ENCODE peak calls at places on chromosomes 1 and 21, in eight cellular contexts. One of them, this sample, is unnamed.

GRCh38 chr1:36034692-36035091 is 49.2 kb upstream of the TEKT2 start:
- DNase-seq in NCI-H2081: no peak
- DNase-seq in stimulated activated CD8-positive, alpha-beta memory T cell treated with anti-CD3 and anti-CD28 coated beads, Interleukin-4, amount 100 ng/mL, for 24 hours: no peak
- DNase-seq in activated CD4-positive, alpha-beta memory T cell treated with anti-CD3 and anti-CD28 coated beads for 36 hours: no peak
- DNase-seq in bronchial epithelial cell: peak
- DNase-seq in NCI-H226: peak
- DNase-seq in stimulated activated CD4-positive, alpha-beta T cell treated with anti-CD3 and anti-CD28 coated beads, Interleukin-12 subunit alpha, Interleukin-12 subunit beta, amount 100 ng/mL, for 4 hours: no peak
- DNase-seq in RWPE1: peak
- DNase-seq in this sample: no peak

GRCh38 chr1:7493711-7494110 is 277.4 kb upstream of the VAMP3 start:
- DNase-seq in NCI-H2081: peak
- DNase-seq in stimulated activated CD4-positive, alpha-beta T cell treated with anti-CD3 and anti-CD28 coated beads, Interleukin-12 subunit alpha, Interleukin-12 subunit beta, amount 100 ng/mL, for 4 hours: no peak
- DNase-seq in stimulated activated CD8-positive, alpha-beta memory T cell treated with anti-CD3 and anti-CD28 coated beads, Interleukin-4, amount 100 ng/mL, for 24 hours: no peak
- DNase-seq in activated CD4-positive, alpha-beta memory T cell treated with anti-CD3 and anti-CD28 coated beads for 36 hours: no peak
- DNase-seq in RWPE1: no peak
- DNase-seq in bronchial epithelial cell: no peak
- DNase-seq in NCI-H226: no peak
- DNase-seq in this sample: no peak

GRCh38 chr1:224528900-224529299 is 87.2 kb upstream of the CNIH3 start:
- DNase-seq in RWPE1: peak
- DNase-seq in activated CD4-positive, alpha-beta memory T cell treated with anti-CD3 and anti-CD28 coated beads for 36 hours: no peak
- DNase-seq in NCI-H226: peak
- DNase-seq in stimulated activated CD4-positive, alpha-beta T cell treated with anti-CD3 and anti-CD28 coated beads, Interleukin-12 subunit alpha, Interleukin-12 subunit beta, amount 100 ng/mL, for 4 hours: no peak
- DNase-seq in stimulated activated CD8-positive, alpha-beta memory T cell treated with anti-CD3 and anti-CD28 coated beads, Interleukin-4, amount 100 ng/mL, for 24 hours: no peak
- DNase-seq in NCI-H2081: no peak
- DNase-seq in bronchial epithelial cell: peak
- DNase-seq in this sample: no peak

GRCh38 chr1:185091480-185091879 is 46.1 kb downstream of the RNF2 start:
- DNase-seq in bronchial epithelial cell: peak
- DNase-seq in NCI-H2081: no peak
- DNase-seq in stimulated activated CD4-positive, alpha-beta T cell treated with anti-CD3 and anti-CD28 coated beads, Interleukin-12 subunit alpha, Interleukin-12 subunit beta, amount 100 ng/mL, for 4 hours: no peak
- DNase-seq in RWPE1: no peak
- DNase-seq in NCI-H226: no peak
- DNase-seq in activated CD4-positive, alpha-beta memory T cell treated with anti-CD3 and anti-CD28 coated beads for 36 hours: no peak
- DNase-seq in stimulated activated CD8-positive, alpha-beta memory T cell treated with anti-CD3 and anti-CD28 coated beads, Interleukin-4, amount 100 ng/mL, for 24 hours: no peak
- DNase-seq in this sample: no peak

GRCh38 chr1:23122023-23122738 is 46.5 kb downstream of the LUZP1 start:
- DNase-seq in RWPE1: no peak
- DNase-seq in NCI-H226: no peak
- DNase-seq in stimulated activated CD8-positive, alpha-beta memory T cell treated with anti-CD3 and anti-CD28 coated beads, Interleukin-4, amount 100 ng/mL, for 24 hours: no peak
- DNase-seq in stimulated activated CD4-positive, alpha-beta T cell treated with anti-CD3 and anti-CD28 coated beads, Interleukin-12 subunit alpha, Interleukin-12 subunit beta, amount 100 ng/mL, for 4 hours: no peak
- DNase-seq in NCI-H2081: no peak
- DNase-seq in bronchial epithelial cell: peak
- DNase-seq in activated CD4-positive, alpha-beta memory T cell treated with anti-CD3 and anti-CD28 coated beads for 36 hours: no peak
- DNase-seq in this sample: no peak

GRCh38 chr1:202589190-202589680 is 121.0 kb downstream of the SYT2 start:
- DNase-seq in stimulated activated CD8-positive, alpha-beta memory T cell treated with anti-CD3 and anti-CD28 coated beads, Interleukin-4, amount 100 ng/mL, for 24 hours: no peak
- DNase-seq in NCI-H226: peak
- DNase-seq in stimulated activated CD4-positive, alpha-beta T cell treated with anti-CD3 and anti-CD28 coated beads, Interleukin-12 subunit alpha, Interleukin-12 subunit beta, amount 100 ng/mL, for 4 hours: no peak
- DNase-seq in RWPE1: peak
- DNase-seq in NCI-H2081: no peak
- DNase-seq in activated CD4-positive, alpha-beta memory T cell treated with anti-CD3 and anti-CD28 coated beads for 36 hours: no peak
- DNase-seq in bronchial epithelial cell: peak
- DNase-seq in this sample: no peak

GRCh38 chr1:27603320-27603961 is 503 bp downstream of the AHDC1 start:
- DNase-seq in bronchial epithelial cell: no peak
- DNase-seq in stimulated activated CD4-positive, alpha-beta T cell treated with anti-CD3 and anti-CD28 coated beads, Interleukin-12 subunit alpha, Interleukin-12 subunit beta, amount 100 ng/mL, for 4 hours: no peak
- DNase-seq in activated CD4-positive, alpha-beta memory T cell treated with anti-CD3 and anti-CD28 coated beads for 36 hours: peak
- DNase-seq in NCI-H2081: peak
- DNase-seq in RWPE1: peak
- DNase-seq in stimulated activated CD8-positive, alpha-beta memory T cell treated with anti-CD3 and anti-CD28 coated beads, Interleukin-4, amount 100 ng/mL, for 24 hours: no peak
- DNase-seq in NCI-H226: peak
- DNase-seq in this sample: peak

GRCh38 chr1:235838021-235838420 is 28.7 kb downstream of the LYST start:
- DNase-seq in stimulated activated CD4-positive, alpha-beta T cell treated with anti-CD3 and anti-CD28 coated beads, Interleukin-12 subunit alpha, Interleukin-12 subunit beta, amount 100 ng/mL, for 4 hours: no peak
- DNase-seq in activated CD4-positive, alpha-beta memory T cell treated with anti-CD3 and anti-CD28 coated beads for 36 hours: no peak
- DNase-seq in NCI-H2081: no peak
- DNase-seq in stimulated activated CD8-positive, alpha-beta memory T cell treated with anti-CD3 and anti-CD28 coated beads, Interleukin-4, amount 100 ng/mL, for 24 hours: no peak
- DNase-seq in NCI-H226: no peak
- DNase-seq in bronchial epithelial cell: no peak
- DNase-seq in RWPE1: no peak
- DNase-seq in this sample: no peak

GRCh38 chr1:205382561-205382960 is 25.8 kb upstream of the KLHDC8A start:
- DNase-seq in bronchial epithelial cell: no peak
- DNase-seq in NCI-H226: no peak
- DNase-seq in stimulated activated CD4-positive, alpha-beta T cell treated with anti-CD3 and anti-CD28 coated beads, Interleukin-12 subunit alpha, Interleukin-12 subunit beta, amount 100 ng/mL, for 4 hours: no peak
- DNase-seq in NCI-H2081: no peak
- DNase-seq in stimulated activated CD8-positive, alpha-beta memory T cell treated with anti-CD3 and anti-CD28 coated beads, Interleukin-4, amount 100 ng/mL, for 24 hours: no peak
- DNase-seq in RWPE1: no peak
- DNase-seq in activated CD4-positive, alpha-beta memory T cell treated with anti-CD3 and anti-CD28 coated beads for 36 hours: no peak
- DNase-seq in this sample: no peak

GRCh38 chr1:179881642-179882252 is 338 bp upstream of the TOR1AIP1 start:
- DNase-seq in RWPE1: peak
- DNase-seq in activated CD4-positive, alpha-beta memory T cell treated with anti-CD3 and anti-CD28 coated beads for 36 hours: no peak
- DNase-seq in NCI-H226: peak
- DNase-seq in stimulated activated CD8-positive, alpha-beta memory T cell treated with anti-CD3 and anti-CD28 coated beads, Interleukin-4, amount 100 ng/mL, for 24 hours: no peak
- DNase-seq in bronchial epithelial cell: no peak
- DNase-seq in stimulated activated CD4-positive, alpha-beta T cell treated with anti-CD3 and anti-CD28 coated beads, Interleukin-12 subunit alpha, Interleukin-12 subunit beta, amount 100 ng/mL, for 4 hours: no peak
- DNase-seq in NCI-H2081: no peak
- DNase-seq in this sample: no peak

GRCh38 chr21:29130234-29130993 is at the start of gene MAP3K7CL:
- DNase-seq in NCI-H226: peak
- DNase-seq in NCI-H2081: no peak
- DNase-seq in RWPE1: peak
- DNase-seq in stimulated activated CD4-positive, alpha-beta T cell treated with anti-CD3 and anti-CD28 coated beads, Interleukin-12 subunit alpha, Interleukin-12 subunit beta, amount 100 ng/mL, for 4 hours: no peak
- DNase-seq in activated CD4-positive, alpha-beta memory T cell treated with anti-CD3 and anti-CD28 coated beads for 36 hours: no peak
- DNase-seq in bronchial epithelial cell: peak
- DNase-seq in stimulated activated CD8-positive, alpha-beta memory T cell treated with anti-CD3 and anti-CD28 coated beads, Interleukin-4, amount 100 ng/mL, for 24 hours: no peak
- DNase-seq in this sample: no peak

GRCh38 chr1:45659222-45659621 is 27.1 kb downstream of the GPBP1L1 start:
- DNase-seq in activated CD4-positive, alpha-beta memory T cell treated with anti-CD3 and anti-CD28 coated beads for 36 hours: no peak
- DNase-seq in NCI-H2081: no peak
- DNase-seq in bronchial epithelial cell: no peak
- DNase-seq in RWPE1: no peak
- DNase-seq in stimulated activated CD8-positive, alpha-beta memory T cell treated with anti-CD3 and anti-CD28 coated beads, Interleukin-4, amount 100 ng/mL, for 24 hours: no peak
- DNase-seq in stimulated activated CD4-positive, alpha-beta T cell treated with anti-CD3 and anti-CD28 coated beads, Interleukin-12 subunit alpha, Interleukin-12 subunit beta, amount 100 ng/mL, for 4 hours: no peak
- DNase-seq in NCI-H226: no peak
- DNase-seq in this sample: no peak

GRCh38 chr1:154609398-154610380 is 1.7 kb upstream of the ADAR start:
- DNase-seq in NCI-H226: no peak
- DNase-seq in bronchial epithelial cell: peak
- DNase-seq in NCI-H2081: peak
- DNase-seq in stimulated activated CD4-positive, alpha-beta T cell treated with anti-CD3 and anti-CD28 coated beads, Interleukin-12 subunit alpha, Interleukin-12 subunit beta, amount 100 ng/mL, for 4 hours: peak
- DNase-seq in RWPE1: peak
- DNase-seq in stimulated activated CD8-positive, alpha-beta memory T cell treated with anti-CD3 and anti-CD28 coated beads, Interleukin-4, amount 100 ng/mL, for 24 hours: peak
- DNase-seq in activated CD4-positive, alpha-beta memory T cell treated with anti-CD3 and anti-CD28 coated beads for 36 hours: peak
- DNase-seq in this sample: peak

GRCh38 chr1:53721088-53721487 is 17.9 kb downstream of the GLIS1 start:
- DNase-seq in stimulated activated CD8-positive, alpha-beta memory T cell treated with anti-CD3 and anti-CD28 coated beads, Interleukin-4, amount 100 ng/mL, for 24 hours: no peak
- DNase-seq in NCI-H226: no peak
- DNase-seq in activated CD4-positive, alpha-beta memory T cell treated with anti-CD3 and anti-CD28 coated beads for 36 hours: no peak
- DNase-seq in stimulated activated CD4-positive, alpha-beta T cell treated with anti-CD3 and anti-CD28 coated beads, Interleukin-12 subunit alpha, Interleukin-12 subunit beta, amount 100 ng/mL, for 4 hours: no peak
- DNase-seq in NCI-H2081: no peak
- DNase-seq in bronchial epithelial cell: no peak
- DNase-seq in RWPE1: no peak
- DNase-seq in this sample: no peak

GRCh38 chr1:247681288-247681897 is 1.9 kb upstream of the OR13G1 start:
- DNase-seq in stimulated activated CD4-positive, alpha-beta T cell treated with anti-CD3 and anti-CD28 coated beads, Interleukin-12 subunit alpha, Interleukin-12 subunit beta, amount 100 ng/mL, for 4 hours: peak
- DNase-seq in activated CD4-positive, alpha-beta memory T cell treated with anti-CD3 and anti-CD28 coated beads for 36 hours: peak
- DNase-seq in bronchial epithelial cell: peak
- DNase-seq in NCI-H226: peak
- DNase-seq in RWPE1: peak
- DNase-seq in NCI-H2081: peak
- DNase-seq in stimulated activated CD8-positive, alpha-beta memory T cell treated with anti-CD3 and anti-CD28 coated beads, Interleukin-4, amount 100 ng/mL, for 24 hours: peak
- DNase-seq in this sample: no peak

GRCh38 chr1:90717665-90718410 is 736 bp upstream of the BARHL2 start:
- DNase-seq in RWPE1: no peak
- DNase-seq in NCI-H226: no peak
- DNase-seq in bronchial epithelial cell: no peak
- DNase-seq in activated CD4-positive, alpha-beta memory T cell treated with anti-CD3 and anti-CD28 coated beads for 36 hours: no peak
- DNase-seq in NCI-H2081: peak
- DNase-seq in stimulated activated CD8-positive, alpha-beta memory T cell treated with anti-CD3 and anti-CD28 coated beads, Interleukin-4, amount 100 ng/mL, for 24 hours: no peak
- DNase-seq in stimulated activated CD4-positive, alpha-beta T cell treated with anti-CD3 and anti-CD28 coated beads, Interleukin-12 subunit alpha, Interleukin-12 subunit beta, amount 100 ng/mL, for 4 hours: no peak
- DNase-seq in this sample: no peak

GRCh38 chr21:29287383-29287782 is 11.3 kb upstream of the BACH1 start:
- DNase-seq in RWPE1: no peak
- DNase-seq in stimulated activated CD4-positive, alpha-beta T cell treated with anti-CD3 and anti-CD28 coated beads, Interleukin-12 subunit alpha, Interleukin-12 subunit beta, amount 100 ng/mL, for 4 hours: no peak
- DNase-seq in bronchial epithelial cell: peak
- DNase-seq in NCI-H226: no peak
- DNase-seq in stimulated activated CD8-positive, alpha-beta memory T cell treated with anti-CD3 and anti-CD28 coated beads, Interleukin-4, amount 100 ng/mL, for 24 hours: no peak
- DNase-seq in NCI-H2081: no peak
- DNase-seq in activated CD4-positive, alpha-beta memory T cell treated with anti-CD3 and anti-CD28 coated beads for 36 hours: no peak
- DNase-seq in this sample: no peak

GRCh38 chr1:177487481-177487880 is 316.7 kb downstream of the BRINP2 start:
- DNase-seq in RWPE1: no peak
- DNase-seq in NCI-H226: no peak
- DNase-seq in activated CD4-positive, alpha-beta memory T cell treated with anti-CD3 and anti-CD28 coated beads for 36 hours: no peak
- DNase-seq in NCI-H2081: no peak
- DNase-seq in stimulated activated CD8-positive, alpha-beta memory T cell treated with anti-CD3 and anti-CD28 coated beads, Interleukin-4, amount 100 ng/mL, for 24 hours: no peak
- DNase-seq in bronchial epithelial cell: no peak
- DNase-seq in stimulated activated CD4-positive, alpha-beta T cell treated with anti-CD3 and anti-CD28 coated beads, Interleukin-12 subunit alpha, Interleukin-12 subunit beta, amount 100 ng/mL, for 4 hours: no peak
- DNase-seq in this sample: no peak

GRCh38 chr1:210132582-210132981 is 100.0 kb upstream of the SERTAD4 start:
- DNase-seq in activated CD4-positive, alpha-beta memory T cell treated with anti-CD3 and anti-CD28 coated beads for 36 hours: no peak
- DNase-seq in bronchial epithelial cell: peak
- DNase-seq in stimulated activated CD8-positive, alpha-beta memory T cell treated with anti-CD3 and anti-CD28 coated beads, Interleukin-4, amount 100 ng/mL, for 24 hours: no peak
- DNase-seq in RWPE1: peak
- DNase-seq in NCI-H2081: no peak
- DNase-seq in NCI-H226: no peak
- DNase-seq in stimulated activated CD4-positive, alpha-beta T cell treated with anti-CD3 and anti-CD28 coated beads, Interleukin-12 subunit alpha, Interleukin-12 subunit beta, amount 100 ng/mL, for 4 hours: no peak
- DNase-seq in this sample: no peak

GRCh38 chr21:38804617-38805281 is 980 bp upstream of the ETS2 start:
- DNase-seq in bronchial epithelial cell: peak
- DNase-seq in stimulated activated CD8-positive, alpha-beta memory T cell treated with anti-CD3 and anti-CD28 coated beads, Interleukin-4, amount 100 ng/mL, for 24 hours: no peak
- DNase-seq in NCI-H226: peak
- DNase-seq in NCI-H2081: peak
- DNase-seq in activated CD4-positive, alpha-beta memory T cell treated with anti-CD3 and anti-CD28 coated beads for 36 hours: peak
- DNase-seq in stimulated activated CD4-positive, alpha-beta T cell treated with anti-CD3 and anti-CD28 coated beads, Interleukin-12 subunit alpha, Interleukin-12 subunit beta, amount 100 ng/mL, for 4 hours: peak
- DNase-seq in RWPE1: no peak
- DNase-seq in this sample: peak

GRCh38 chr1:7360526-7360925 is 410.6 kb upstream of the VAMP3 start:
- DNase-seq in RWPE1: no peak
- DNase-seq in stimulated activated CD8-positive, alpha-beta memory T cell treated with anti-CD3 and anti-CD28 coated beads, Interleukin-4, amount 100 ng/mL, for 24 hours: no peak
- DNase-seq in NCI-H2081: no peak
- DNase-seq in NCI-H226: no peak
- DNase-seq in activated CD4-positive, alpha-beta memory T cell treated with anti-CD3 and anti-CD28 coated beads for 36 hours: no peak
- DNase-seq in bronchial epithelial cell: no peak
- DNase-seq in stimulated activated CD4-positive, alpha-beta T cell treated with anti-CD3 and anti-CD28 coated beads, Interleukin-12 subunit alpha, Interleukin-12 subunit beta, amount 100 ng/mL, for 4 hours: no peak
- DNase-seq in this sample: no peak

GRCh38 chr1:204874274-204874673 is 3.6 kb downstream of the NFASC start:
- DNase-seq in stimulated activated CD4-positive, alpha-beta T cell treated with anti-CD3 and anti-CD28 coated beads, Interleukin-12 subunit alpha, Interleukin-12 subunit beta, amount 100 ng/mL, for 4 hours: no peak
- DNase-seq in NCI-H226: no peak
- DNase-seq in activated CD4-positive, alpha-beta memory T cell treated with anti-CD3 and anti-CD28 coated beads for 36 hours: no peak
- DNase-seq in bronchial epithelial cell: no peak
- DNase-seq in stimulated activated CD8-positive, alpha-beta memory T cell treated with anti-CD3 and anti-CD28 coated beads, Interleukin-4, amount 100 ng/mL, for 24 hours: no peak
- DNase-seq in NCI-H2081: no peak
- DNase-seq in RWPE1: no peak
- DNase-seq in this sample: no peak

GRCh38 chr21:45289655-45290515 is 2.2 kb upstream of the POFUT2 start:
- DNase-seq in stimulated activated CD8-positive, alpha-beta memory T cell treated with anti-CD3 and anti-CD28 coated beads, Interleukin-4, amount 100 ng/mL, for 24 hours: no peak
- DNase-seq in RWPE1: no peak
- DNase-seq in bronchial epithelial cell: no peak
- DNase-seq in NCI-H226: no peak
- DNase-seq in NCI-H2081: no peak
- DNase-seq in stimulated activated CD4-positive, alpha-beta T cell treated with anti-CD3 and anti-CD28 coated beads, Interleukin-12 subunit alpha, Interleukin-12 subunit beta, amount 100 ng/mL, for 4 hours: no peak
- DNase-seq in activated CD4-positive, alpha-beta memory T cell treated with anti-CD3 and anti-CD28 coated beads for 36 hours: peak
- DNase-seq in this sample: no peak

GRCh38 chr1:4755301-4756183 is 101.1 kb downstream of the AJAP1 start:
- DNase-seq in NCI-H2081: no peak
- DNase-seq in stimulated activated CD4-positive, alpha-beta T cell treated with anti-CD3 and anti-CD28 coated beads, Interleukin-12 subunit alpha, Interleukin-12 subunit beta, amount 100 ng/mL, for 4 hours: no peak
- DNase-seq in bronchial epithelial cell: no peak
- DNase-seq in NCI-H226: no peak
- DNase-seq in stimulated activated CD8-positive, alpha-beta memory T cell treated with anti-CD3 and anti-CD28 coated beads, Interleukin-4, amount 100 ng/mL, for 24 hours: no peak
- DNase-seq in activated CD4-positive, alpha-beta memory T cell treated with anti-CD3 and anti-CD28 coated beads for 36 hours: no peak
- DNase-seq in RWPE1: no peak
- DNase-seq in this sample: no peak

GRCh38 chr1:212341090-212341489 is 55.9 kb downstream of the PPP2R5A start:
- DNase-seq in stimulated activated CD4-positive, alpha-beta T cell treated with anti-CD3 and anti-CD28 coated beads, Interleukin-12 subunit alpha, Interleukin-12 subunit beta, amount 100 ng/mL, for 4 hours: no peak
- DNase-seq in bronchial epithelial cell: no peak
- DNase-seq in NCI-H226: no peak
- DNase-seq in NCI-H2081: no peak
- DNase-seq in activated CD4-positive, alpha-beta memory T cell treated with anti-CD3 and anti-CD28 coated beads for 36 hours: no peak
- DNase-seq in RWPE1: no peak
- DNase-seq in stimulated activated CD8-positive, alpha-beta memory T cell treated with anti-CD3 and anti-CD28 coated beads, Interleukin-4, amount 100 ng/mL, for 24 hours: no peak
- DNase-seq in this sample: no peak

GRCh38 chr1:237141471-237141870 is 99.5 kb downstream of the RYR2 start:
- DNase-seq in NCI-H2081: no peak
- DNase-seq in stimulated activated CD4-positive, alpha-beta T cell treated with anti-CD3 and anti-CD28 coated beads, Interleukin-12 subunit alpha, Interleukin-12 subunit beta, amount 100 ng/mL, for 4 hours: no peak
- DNase-seq in NCI-H226: no peak
- DNase-seq in bronchial epithelial cell: no peak
- DNase-seq in RWPE1: no peak
- DNase-seq in activated CD4-positive, alpha-beta memory T cell treated with anti-CD3 and anti-CD28 coated beads for 36 hours: no peak
- DNase-seq in stimulated activated CD8-positive, alpha-beta memory T cell treated with anti-CD3 and anti-CD28 coated beads, Interleukin-4, amount 100 ng/mL, for 24 hours: no peak
- DNase-seq in this sample: no peak

GRCh38 chr1:3461934-3462275 is 7.4 kb downstream of the ARHGEF16 start:
- DNase-seq in activated CD4-positive, alpha-beta memory T cell treated with anti-CD3 and anti-CD28 coated beads for 36 hours: no peak
- DNase-seq in NCI-H2081: no peak
- DNase-seq in bronchial epithelial cell: no peak
- DNase-seq in RWPE1: no peak
- DNase-seq in stimulated activated CD4-positive, alpha-beta T cell treated with anti-CD3 and anti-CD28 coated beads, Interleukin-12 subunit alpha, Interleukin-12 subunit beta, amount 100 ng/mL, for 4 hours: no peak
- DNase-seq in stimulated activated CD8-positive, alpha-beta memory T cell treated with anti-CD3 and anti-CD28 coated beads, Interleukin-4, amount 100 ng/mL, for 24 hours: no peak
- DNase-seq in NCI-H226: no peak
- DNase-seq in this sample: no peak

GRCh38 chr1:152110860-152111514 is 4.3 kb downstream of the TCHH start:
- DNase-seq in NCI-H2081: no peak
- DNase-seq in activated CD4-positive, alpha-beta memory T cell treated with anti-CD3 and anti-CD28 coated beads for 36 hours: peak
- DNase-seq in NCI-H226: peak
- DNase-seq in stimulated activated CD8-positive, alpha-beta memory T cell treated with anti-CD3 and anti-CD28 coated beads, Interleukin-4, amount 100 ng/mL, for 24 hours: no peak
- DNase-seq in stimulated activated CD4-positive, alpha-beta T cell treated with anti-CD3 and anti-CD28 coated beads, Interleukin-12 subunit alpha, Interleukin-12 subunit beta, amount 100 ng/mL, for 4 hours: no peak
- DNase-seq in bronchial epithelial cell: peak
- DNase-seq in RWPE1: peak
- DNase-seq in this sample: peak

GRCh38 chr1:47703981-47704596 is 266.2 kb downstream of the FOXD2 start:
- DNase-seq in activated CD4-positive, alpha-beta memory T cell treated with anti-CD3 and anti-CD28 coated beads for 36 hours: no peak
- DNase-seq in NCI-H2081: no peak
- DNase-seq in RWPE1: peak
- DNase-seq in stimulated activated CD8-positive, alpha-beta memory T cell treated with anti-CD3 and anti-CD28 coated beads, Interleukin-4, amount 100 ng/mL, for 24 hours: no peak
- DNase-seq in stimulated activated CD4-positive, alpha-beta T cell treated with anti-CD3 and anti-CD28 coated beads, Interleukin-12 subunit alpha, Interleukin-12 subunit beta, amount 100 ng/mL, for 4 hours: no peak
- DNase-seq in bronchial epithelial cell: peak
- DNase-seq in NCI-H226: no peak
- DNase-seq in this sample: no peak

This sample was measured in activated CD4-positive, CD25-positive, alpha-beta regulatory T cell treated with anti-CD3 and anti-CD28 coated beads, Interleukin-2, amount 50 U/mL, for 72 hours.